ENCODE peak calls at places on chromosomes 11 and 22, in six cellular contexts. Y is spleen, P is K562, Z is GM23338, A is endothelial cell of umbilical vein, K is sigmoid colon. D is an unnamed sample. For H3K4me1, the result is how much of the 10 kb centered on the place peaks cover.

GRCh38 chr11:71444811-71445210 is 3.4 kb downstream of the DHCR7 start:
- DNase-seq in Y (no peak), P (no peak), Z (no peak), A (no peak), K (peak), D (no peak)

GRCh38 chr11:77547863-77548551 is 41.7 kb upstream of the AQP11 start:
- DNase-seq in Y (no peak), P (peak), Z (peak), A (peak), K (no peak), D (no peak)

GRCh38 chr11:116787436-116787785 is 412 bp downstream of the ZPR1 start:
- DNase-seq in Y (no peak), P (no peak), Z (peak), A (no peak), K (no peak), D (no peak)

GRCh38 chr11:26947904-26948639 is 45.8 kb upstream of the FIBIN start:
- DNase-seq in Y (no peak), P (no peak), Z (no peak), A (no peak), K (no peak), D (no peak)

GRCh38 chr11:91174734-91175133 is 951.9 kb upstream of the CHORDC1 start:
- DNase-seq in Y (no peak), P (no peak), Z (no peak), A (no peak), K (no peak), D (no peak)

GRCh38 chr22:41782316-41782715 is 18.2 kb upstream of the CCDC134 start:
- DNase-seq in Y (no peak), P (no peak), Z (no peak), A (no peak), K (no peak), D (no peak)

GRCh38 chr22:46522743-46523300 is 14.6 kb downstream of the CELSR1 start:
- DNase-seq in Y (no peak), P (no peak), Z (no peak), A (no peak), K (no peak), D (no peak)

GRCh38 chr11:12864316-12865156 is 144.6 kb upstream of the RASSF10 start:
- DNase-seq in Y (no peak), P (no peak), Z (peak), A (peak), K (no peak), D (no peak)

GRCh38 chr11:96339704-96340554 is 3.1 kb downstream of the MAML2 start:
- DNase-seq in Y (no peak), P (no peak), Z (no peak), A (no peak), K (no peak), D (no peak)

GRCh38 chr22:27336151-27337090 is 465.1 kb downstream of the MN1 start:
- DNase-seq in Y (no peak), P (no peak), Z (no peak), A (no peak), K (no peak), D (no peak)

GRCh38 chr11:31958086-31958735 is 132.7 kb upstream of the RCN1 start:
- DNase-seq in Y (peak), P (peak), Z (peak), A (peak), K (no peak), D (peak)

GRCh38 chr22:27752141-27752540 is 49.4 kb downstream of the MN1 start:
- DNase-seq in Y (peak), P (no peak), Z (no peak), A (no peak), K (peak), D (no peak)

GRCh38 chr11:126318642-126319373 is 14.9 kb downstream of the DCPS start:
- DNase-seq in Y (no peak), P (no peak), Z (no peak), A (no peak), K (peak), D (peak)

GRCh38 chr11:63443714-63444113 is 47.3 kb downstream of the PLAAT5 start:
- DNase-seq in Y (no peak), P (no peak), Z (no peak), A (no peak), K (no peak), D (no peak)

DNA sequence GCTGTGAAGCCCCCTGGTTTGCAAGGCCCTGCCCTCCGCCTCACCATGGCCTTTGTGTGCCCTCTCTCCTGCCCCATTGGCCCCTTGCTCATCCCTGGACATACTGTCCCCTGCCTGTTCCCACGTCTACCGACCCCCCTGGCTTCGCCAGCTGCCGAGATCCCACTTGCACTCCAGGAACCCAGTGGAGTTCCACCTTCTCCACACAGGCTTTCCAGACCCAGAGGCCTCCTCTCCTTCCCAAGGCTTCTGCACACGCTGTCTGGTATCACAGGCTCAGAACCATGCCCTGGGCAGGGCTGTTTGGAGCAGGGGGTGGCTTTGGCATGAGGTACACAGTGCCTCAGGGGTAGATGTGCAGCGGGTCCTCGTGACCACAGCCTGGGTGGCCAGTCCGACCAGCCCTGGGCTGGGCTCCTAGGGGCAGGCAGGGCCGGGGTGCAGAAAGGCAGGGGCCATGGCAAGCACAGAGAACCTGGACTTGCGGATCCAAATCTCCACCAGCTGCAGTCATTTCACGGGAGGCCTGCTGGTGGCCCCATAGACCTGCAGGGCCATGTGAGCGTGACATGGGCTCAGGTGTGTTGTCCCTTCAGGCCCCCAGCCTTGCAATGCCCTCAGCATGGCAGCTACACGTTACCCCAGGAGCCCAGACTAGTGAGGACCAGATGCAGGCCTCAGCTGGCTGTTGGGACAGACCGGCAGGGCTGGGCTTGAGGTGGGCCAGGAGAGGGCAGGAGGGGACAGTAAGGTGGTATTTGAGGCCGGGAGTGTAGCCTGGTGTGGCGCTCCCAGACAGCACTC is 9.5 kb downstream of the GRK2 start:
- DNase-seq in Y (peak), P (no peak), Z (no peak), A (no peak), K (peak), D (peak)
- H3K4me1 ChIP-seq in Y (half or more), P (half or more), Z (under half), A (under half), K (under half), D (half or more)

GRCh38 chr11:65446446-65447277 is 24.1 kb downstream of the NEAT1 start:
- DNase-seq in Y (no peak), P (no peak), Z (no peak), A (peak), K (peak), D (peak)
- TF ChIP-seq POLR2AphosphoS5 in Y (peak), P (peak), Z (no peak), A (no peak), K (peak), D (peak)

GRCh38 chr11:1506981-1507380 is 20.4 kb upstream of the MOB2 start:
- DNase-seq in Y (no peak), P (no peak), Z (no peak), A (no peak), K (no peak), D (no peak)

GRCh38 chr11:1503708-1504104 is 17.1 kb upstream of the MOB2 start:
- DNase-seq in Y (no peak), P (no peak), Z (no peak), A (no peak), K (no peak), D (peak)

GRCh38 chr11:1504581-1505290 is 18.2 kb upstream of the MOB2 start:
- DNase-seq in Y (no peak), P (no peak), Z (no peak), A (no peak), K (no peak), D (no peak)

GRCh38 chr11:1504164-1504563 is 17.6 kb upstream of the MOB2 start:
- DNase-seq in Y (no peak), P (no peak), Z (no peak), A (no peak), K (no peak), D (peak)

DNA sequence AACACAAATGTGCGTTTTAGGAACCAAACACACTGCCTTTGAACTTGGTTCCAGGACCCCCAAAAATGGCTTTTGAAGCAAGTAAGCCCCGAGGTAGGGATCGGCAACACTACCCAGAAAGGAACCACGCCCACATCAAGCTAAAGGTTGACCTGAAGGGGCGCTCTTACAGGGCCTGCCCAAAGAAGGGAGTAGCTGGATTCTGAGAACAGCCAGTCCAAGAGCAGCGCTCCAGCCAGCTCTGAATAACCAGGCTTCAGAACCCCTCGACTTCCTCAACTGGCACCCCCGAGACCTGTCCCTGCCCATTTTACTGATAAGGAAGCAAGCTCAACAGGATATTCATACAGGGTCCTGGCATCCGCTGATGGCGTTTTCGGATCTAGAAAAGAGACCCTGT is 18.9 kb upstream of the MOB2 start:
- DNase-seq in Y (no peak), P (peak), Z (peak), A (no peak), K (no peak), D (no peak)
- H3K4me1 ChIP-seq in Y (half or more), P (under half), Z (under half), A (under half), K (under half), D (half or more)

DNA sequence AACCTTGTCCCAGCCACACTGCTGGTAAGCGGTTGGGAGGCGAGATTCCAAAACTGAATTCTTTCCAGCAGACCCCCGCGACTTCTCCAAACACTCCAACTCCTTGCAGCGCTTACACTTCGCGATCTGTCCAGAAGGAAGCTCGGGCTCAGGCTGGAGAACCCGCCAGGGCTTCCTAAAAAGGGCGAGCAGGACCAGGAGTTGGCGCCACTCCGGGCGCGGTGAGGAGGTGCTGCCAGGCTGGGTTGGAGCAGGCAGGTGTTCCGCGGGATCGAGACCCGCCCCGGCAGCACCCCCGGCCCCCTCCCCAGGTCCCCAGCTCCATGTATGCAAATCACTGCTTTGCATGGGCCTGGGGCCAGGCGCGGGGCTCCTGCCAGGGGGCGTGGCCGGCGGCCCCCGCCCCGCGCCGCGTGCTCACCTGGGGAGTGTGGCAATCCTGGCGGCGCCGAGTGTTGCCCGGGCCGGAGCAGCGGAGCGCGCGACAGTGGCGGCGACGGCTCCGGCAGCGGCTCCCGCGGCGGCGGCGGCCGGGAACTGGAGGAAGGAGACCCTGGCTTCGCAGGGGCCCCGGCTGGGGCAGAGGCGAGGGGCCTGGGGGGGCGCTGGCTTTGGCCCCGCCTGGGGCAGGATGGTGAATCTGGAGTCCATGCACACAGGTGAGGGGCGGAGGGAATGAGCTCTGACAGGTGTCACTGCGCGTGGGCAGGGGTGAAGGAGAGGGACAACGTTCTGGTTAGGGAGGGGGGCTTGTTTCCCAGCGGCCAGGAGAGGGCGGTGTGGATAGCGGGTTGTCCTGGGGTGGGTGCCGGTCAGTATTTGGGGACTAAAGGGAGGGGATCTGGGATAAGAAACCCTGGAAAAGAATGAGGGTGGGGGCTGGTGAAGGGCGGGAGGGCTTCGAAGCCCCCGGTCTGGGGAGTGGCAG is at the start of gene POU2F3:
- DNase-seq in Y (peak), P (peak), Z (peak), A (no peak), K (no peak), D (peak)
- TF ChIP-seq POLR2AphosphoS5 in Y (no peak), P (no peak), Z (no peak), A (no peak), K (no peak), D (no peak)

DNA sequence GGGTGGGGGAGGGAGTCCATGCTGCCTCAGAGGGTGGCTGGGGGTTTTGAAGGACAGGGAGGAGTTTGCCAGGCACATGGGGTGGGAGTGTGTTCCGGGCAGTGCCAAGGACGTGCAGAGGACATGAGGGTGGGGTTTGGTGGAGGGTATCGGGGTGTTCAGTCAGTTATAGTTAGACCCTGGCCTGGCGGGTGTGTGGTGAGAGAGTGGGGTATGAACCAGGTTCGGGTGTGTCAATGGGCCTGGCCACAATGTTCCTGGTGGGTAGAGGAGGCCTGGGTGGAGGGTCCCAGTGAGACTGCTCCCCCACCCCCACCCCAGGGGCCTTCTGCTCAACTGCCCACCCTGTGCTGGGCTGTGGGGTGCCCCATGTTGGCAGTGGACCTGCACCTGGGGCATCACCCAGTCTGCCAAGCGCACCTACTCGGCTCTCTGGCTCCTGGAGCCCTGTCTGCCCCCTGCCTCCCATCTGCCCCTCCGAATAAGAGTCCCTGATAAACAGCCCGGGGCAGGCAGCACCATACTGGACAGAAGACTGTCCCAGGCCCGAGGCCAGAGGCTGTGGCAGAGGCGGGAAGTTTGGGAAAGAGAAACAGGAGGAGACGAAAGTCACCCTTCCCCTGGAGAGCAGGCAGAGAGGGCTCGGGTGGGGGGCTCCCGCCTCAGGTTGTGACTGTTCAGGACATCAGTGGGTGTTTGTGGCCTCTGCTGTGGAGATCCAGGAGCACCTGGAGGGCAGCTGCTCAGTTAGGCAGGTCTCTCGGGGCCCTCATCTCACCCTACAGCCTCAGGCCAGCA is 4.1 kb downstream of the PIM3 start:
- DNase-seq in Y (peak), P (no peak), Z (no peak), A (no peak), K (peak), D (peak)
- H3K4me1 ChIP-seq in Y (half or more), P (half or more), Z (under half), A (under half), K (under half), D (half or more)

DNA sequence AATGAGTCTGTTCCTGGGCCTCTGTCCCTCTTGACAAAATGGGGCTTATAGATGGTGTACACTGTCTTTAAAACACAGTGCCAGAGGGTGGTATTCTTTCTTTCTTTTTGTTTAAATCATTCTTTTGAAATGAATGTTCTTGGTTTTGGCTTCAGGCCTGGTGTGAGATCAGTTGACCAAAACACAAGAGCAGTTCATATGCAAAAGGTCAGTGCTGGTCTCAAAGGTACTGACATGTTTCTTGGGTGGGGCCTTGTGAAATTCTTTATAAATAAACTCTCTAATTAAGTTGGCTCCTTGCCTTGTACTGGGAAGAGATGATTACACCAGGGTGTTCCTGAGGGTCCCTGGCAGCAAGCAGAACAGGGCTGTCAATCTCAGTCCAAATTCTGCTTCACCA is 110.0 kb downstream of the FBXO7 start:
- DNase-seq in Y (no peak), P (no peak), Z (no peak), A (no peak), K (peak), D (no peak)
- TF ChIP-seq POLR2AphosphoS5 in Y (no peak), P (no peak), Z (no peak), A (no peak), K (no peak), D (no peak)

GRCh38 chr11:6480299-6480914 is 724 bp downstream of the ARFIP2 start:
- DNase-seq in Y (no peak), P (no peak), Z (no peak), A (no peak), K (no peak), D (no peak)
- H3K4me1 ChIP-seq in Y (half or more), P (under half), Z (under half), A (under half), K (under half), D (under half)

GRCh38 chr11:35190804-35191348 is 51.9 kb downstream of the CD44 start:
- DNase-seq in Y (no peak), P (no peak), Z (no peak), A (no peak), K (no peak), D (peak)

GRCh38 chr11:35187996-35188395 is 49.0 kb downstream of the CD44 start:
- DNase-seq in Y (no peak), P (no peak), Z (no peak), A (no peak), K (no peak), D (no peak)

GRCh38 chr11:35192347-35192746 is 53.4 kb downstream of the CD44 start:
- DNase-seq in Y (peak), P (no peak), Z (no peak), A (peak), K (peak), D (peak)

DNA sequence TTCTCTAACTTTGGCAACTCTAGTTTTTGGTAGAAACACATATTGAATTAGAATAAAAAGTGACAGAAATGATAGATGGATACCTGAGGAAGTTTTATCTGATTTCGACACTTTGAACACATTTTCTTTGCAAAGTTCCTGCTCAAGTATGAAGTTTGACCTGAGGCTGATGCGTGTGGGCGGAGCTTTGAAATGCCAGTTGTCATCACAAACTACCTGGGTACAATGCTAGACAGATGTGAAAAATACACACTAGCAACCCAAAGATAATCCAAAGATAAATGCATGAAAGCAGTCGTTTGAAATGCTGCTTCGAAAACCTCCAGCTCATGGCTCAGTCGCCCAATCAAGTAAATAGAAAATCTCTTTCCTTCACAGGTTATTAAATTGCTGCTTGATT is 54.8 kb downstream of the CD44 start:
- DNase-seq in Y (no peak), P (no peak), Z (no peak), A (no peak), K (no peak), D (no peak)
- TF ChIP-seq POLR2AphosphoS5 in Y (no peak), P (no peak), Z (no peak), A (no peak), K (no peak), D (no peak)

GRCh38 chr11:33928564-33928963 is 36.7 kb upstream of the LMO2 start:
- DNase-seq in Y (no peak), P (no peak), Z (no peak), A (no peak), K (no peak), D (no peak)

GRCh38 chr11:33933607-33934006 is 41.7 kb upstream of the LMO2 start:
- DNase-seq in Y (no peak), P (no peak), Z (no peak), A (no peak), K (no peak), D (no peak)

GRCh38 chr11:33932721-33933120 is 40.8 kb upstream of the LMO2 start:
- DNase-seq in Y (no peak), P (peak), Z (no peak), A (peak), K (no peak), D (no peak)

GRCh38 chr11:33930317-33931021 is 38.6 kb upstream of the LMO2 start:
- DNase-seq in Y (no peak), P (no peak), Z (no peak), A (peak), K (no peak), D (no peak)

GRCh38 chr11:33931032-33931431 is 39.2 kb upstream of the LMO2 start:
- DNase-seq in Y (no peak), P (no peak), Z (no peak), A (no peak), K (no peak), D (no peak)
- H3K4me1 ChIP-seq in Y (half or more), P (under half), Z (under half), A (half or more), K (under half), D (half or more)

D was measured in upper lobe of left lung.